ENCODE peak calls at places on chromosomes 2 and 18, in four cellular contexts. C is hepatocyte, E is A673, Z is transverse colon. K is an unnamed sample. For H3K4me1, the result is how much of the 10 kb centered on the place peaks cover.

GRCh38 chr18:51655327-51655698 is 457.8 kb upstream of the MEX3C start:
- DNase-seq in Z (no peak), C (peak), E (no peak), K (no peak)

GRCh38 chr2:45282646-45283045 is 273.4 kb upstream of the SIX2 start:
- DNase-seq in E (no peak), Z (no peak), C (no peak), K (no peak)

GRCh38 chr18:2881088-2881487 is 34.3 kb downstream of the EMILIN2 start:
- DNase-seq in Z (no peak), E (peak), C (no peak), K (no peak)

GRCh38 chr2:67277450-67277849 is 119.7 kb upstream of the ETAA1 start:
- DNase-seq in Z (peak), E (no peak), C (no peak), K (no peak)

GRCh38 chr2:149456285-149456684 is 125.9 kb downstream of the LYPD6 start:
- DNase-seq in C (no peak), Z (no peak), E (no peak), K (no peak)

GRCh38 chr2:17971531-17971930 is 93.1 kb downstream of the KCNS3 start:
- DNase-seq in Z (no peak), C (no peak), E (no peak), K (no peak)

GRCh38 chr18:8553611-8553924 is 55.7 kb upstream of the RAB12 start:
- DNase-seq in E (no peak), Z (no peak), C (no peak), K (no peak)

GRCh38 chr2:233204286-233204936 is 47.1 kb upstream of the ATG16L1 start:
- DNase-seq in E (no peak), C (no peak), Z (no peak), K (no peak)

GRCh38 chr2:43269706-43270105 is 43.3 kb upstream of the ZFP36L2 start:
- DNase-seq in Z (peak), C (peak), E (no peak), K (peak)

GRCh38 chr2:26740890-26741302 is 23.2 kb upstream of the SLC35F6 start:
- DNase-seq in E (peak), C (peak), Z (no peak), K (peak)

GRCh38 chr2:231674587-231675334 is 33.6 kb upstream of the PTMA start:
- DNase-seq in C (peak), E (peak), Z (peak), K (peak)

GRCh38 chr2:172226244-172227061 is 123.8 kb upstream of the DLX2 start:
- DNase-seq in C (peak), Z (peak), E (no peak), K (peak)

GRCh38 chr2:172404824-172405223 is 22.6 kb upstream of the ITGA6 start:
- DNase-seq in C (no peak), E (no peak), Z (no peak), K (peak)

GRCh38 chr2:204982303-204982702 is 437.0 kb downstream of the PARD3B start:
- DNase-seq in E (peak), Z (no peak), C (no peak), K (no peak)

GRCh38 chr18:77560334-77560970 is 310.8 kb downstream of the GALR1 start:
- DNase-seq in E (no peak), Z (no peak), C (peak), K (no peak)

GRCh38 chr18:60372598-60372997 is at the start of gene MC4R:
- DNase-seq in Z (peak), E (peak), C (peak), K (peak)

GRCh38 chr2:64942693-64943092 is 46.5 kb upstream of the SLC1A4 start:
- DNase-seq in Z (no peak), C (no peak), E (no peak), K (no peak)

GRCh38 chr2:4502230-4502843 is 799.0 kb downstream of the DCDC2C start:
- DNase-seq in E (no peak), Z (no peak), C (no peak), K (no peak)

GRCh38 chr2:671787-672605 is 5.2 kb downstream of the TMEM18 start:
- DNase-seq in C (no peak), Z (no peak), E (no peak), K (no peak)

GRCh38 chr2:215727507-215728503 is 285.5 kb downstream of the MREG start:
- DNase-seq in Z (no peak), E (no peak), C (no peak), K (no peak)

GRCh38 chr2:215723011-215723410 is 287.1 kb upstream of the FN1 start:
- DNase-seq in Z (no peak), E (no peak), C (no peak), K (no peak)

GRCh38 chr2:215724171-215724570 is 288.3 kb upstream of the FN1 start:
- DNase-seq in E (no peak), C (no peak), Z (no peak), K (no peak)

GRCh38 chr2:215728504-215729065 is 284.8 kb downstream of the MREG start:
- DNase-seq in E (no peak), C (no peak), Z (no peak), K (peak)

GRCh38 chr2:215726070-215726469 is 287.3 kb downstream of the MREG start:
- DNase-seq in C (no peak), E (no peak), Z (no peak), K (no peak)
- H3K4me1 ChIP-seq in C (under half), E (under half), Z (under half), K (under half)

GRCh38 chr2:127630409-127631183 is 15.4 kb upstream of the GPR17 start:
- DNase-seq in Z (no peak), C (no peak), E (no peak), K (no peak)
- H3K27ac ChIP-seq in Z (peak), C (no peak), E (no peak), K (no peak)

GRCh38 chr2:30371028-30371708 is 75.9 kb upstream of the LCLAT1 start:
- DNase-seq in C (no peak), Z (no peak), E (no peak), K (no peak)
- H3K4me1 ChIP-seq in C (under half), Z (under half), E (under half), K (under half)

DNA sequence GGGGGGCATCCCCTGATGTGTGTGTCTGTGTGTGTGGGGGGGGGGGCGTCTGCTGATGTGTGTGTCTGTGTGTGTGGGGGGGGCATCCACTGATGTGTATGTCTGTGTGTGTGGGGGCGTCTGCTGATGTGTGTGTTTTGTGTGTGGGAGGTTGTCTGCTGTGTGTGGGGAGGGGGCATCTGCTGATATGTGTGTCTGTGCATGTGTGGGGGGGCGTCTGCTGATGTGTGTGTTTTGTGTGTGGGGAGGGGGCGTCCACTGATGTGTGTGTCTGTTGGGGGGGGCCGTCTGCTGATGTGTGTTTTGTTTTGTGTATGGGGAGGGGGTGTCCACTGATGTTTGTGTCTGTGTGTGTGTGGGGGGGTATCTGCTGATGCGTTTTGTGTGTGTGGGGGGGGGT is 126.1 kb downstream of the NFATC1 start:
- DNase-seq in Z (no peak), E (no peak), C (no peak), K (peak)
- H3K27ac ChIP-seq in Z (no peak), E (no peak), C (no peak), K (no peak)

GRCh38 chr2:11777066-11777782 is 30.8 kb downstream of the LPIN1 start:
- DNase-seq in Z (no peak), C (peak), E (no peak), K (no peak)
- H3K4me1 ChIP-seq in Z (under half), C (under half), E (under half), K (under half)

GRCh38 chr2:105103481-105103880 is 65.6 kb downstream of the MRPS9 start:
- DNase-seq in E (no peak), C (no peak), Z (no peak), K (no peak)

GRCh38 chr2:105100064-105100840 is 62.4 kb downstream of the MRPS9 start:
- DNase-seq in E (no peak), C (no peak), Z (no peak), K (no peak)

GRCh38 chr2:105102001-105102400 is 64.1 kb downstream of the MRPS9 start:
- DNase-seq in Z (no peak), E (no peak), C (no peak), K (no peak)

GRCh38 chr2:105104208-105104731 is 66.4 kb downstream of the MRPS9 start:
- DNase-seq in Z (no peak), E (no peak), C (no peak), K (no peak)

GRCh38 chr2:105102963-105103421 is 65.1 kb downstream of the MRPS9 start:
- DNase-seq in Z (no peak), E (no peak), C (no peak), K (no peak)
- H3K27ac ChIP-seq in Z (no peak), E (no peak), C (no peak), K (no peak)

GRCh38 chr2:11533278-11534077 is at the start of gene GREB1:
- DNase-seq in Z (no peak), C (no peak), E (no peak), K (peak)
- H3K4me1 ChIP-seq in Z (under half), C (under half), E (under half), K (half or more)

DNA sequence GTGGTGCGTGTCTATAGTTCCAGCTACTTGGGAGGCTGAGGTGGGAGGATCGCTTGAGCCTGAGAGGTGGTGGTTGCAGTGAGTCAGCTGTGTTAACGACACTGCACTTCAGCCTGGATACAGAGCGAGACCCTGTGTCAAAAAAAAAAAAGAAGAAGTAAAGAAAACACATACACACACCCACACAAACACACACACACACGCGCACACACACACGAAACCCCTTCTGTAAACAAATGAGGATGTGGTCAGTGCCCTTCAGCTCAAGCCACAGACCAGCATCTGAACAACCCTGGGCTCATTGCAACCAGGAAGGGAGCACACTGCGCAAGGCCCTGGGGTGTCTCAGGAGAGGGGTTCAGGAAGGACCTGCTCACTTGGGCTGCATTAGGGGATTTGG is 47.9 kb upstream of the KCNF1 start:
- DNase-seq in E (no peak), Z (peak), C (no peak), K (no peak)
- H3K27ac ChIP-seq in E (no peak), Z (no peak), C (no peak), K (no peak)

DNA sequence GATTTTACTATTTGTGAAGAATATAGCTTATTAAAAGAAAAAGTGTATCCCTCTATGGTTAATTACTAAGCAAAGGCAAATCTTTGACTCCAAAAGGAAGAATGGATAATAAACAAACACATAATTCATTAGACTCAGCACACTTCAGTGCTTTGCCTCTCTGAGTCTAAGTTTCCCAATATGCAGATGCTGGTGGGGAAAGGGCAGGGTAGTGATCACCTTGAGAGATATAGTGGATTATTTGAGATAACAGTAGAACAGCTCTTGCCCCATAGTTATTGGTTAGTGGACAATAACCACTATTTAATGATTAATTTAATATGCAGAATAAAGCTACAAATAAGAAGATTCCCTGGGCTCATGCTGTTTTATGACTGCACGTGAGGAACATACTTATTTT is 98.2 kb upstream of the SLC8A1 start:
- DNase-seq in E (no peak), C (no peak), Z (no peak), K (no peak)
- H3K4me1 ChIP-seq in E (under half), C (under half), Z (under half), K (under half)

DNA sequence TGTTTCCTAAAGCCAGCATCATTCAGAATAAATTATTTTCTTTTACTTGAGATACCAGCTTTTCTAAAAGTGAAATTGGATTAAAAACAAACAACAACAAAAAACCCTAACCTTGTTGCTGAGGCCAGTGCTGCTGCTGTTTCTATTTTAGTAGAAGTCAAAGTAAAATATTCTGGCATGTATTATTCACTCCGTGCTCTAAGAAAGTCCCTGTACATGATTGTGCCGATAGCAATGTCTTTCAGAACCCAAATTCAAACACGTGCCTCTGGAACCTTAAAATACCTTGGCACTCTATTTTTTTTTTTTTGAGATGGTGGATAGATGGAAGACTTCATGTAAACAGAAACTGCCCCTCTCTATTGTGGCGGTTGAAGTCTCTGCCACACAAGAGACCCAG is 43.7 kb downstream of the TANC1 start:
- DNase-seq in E (no peak), C (no peak), Z (no peak), K (no peak)
- H3K27ac ChIP-seq in E (no peak), C (no peak), Z (no peak), K (no peak)